ENCODE peak calls at places on chromosomes 7 and 10, in four cellular contexts. K, U, L and C are unnamed samples.
A peak's percentile ranks its signal among the peaks of the same experiment; 100 is the strongest.

GRCh38 chr10:63583909-63584747 is 62.9 kb downstream of the REEP3 start:
- DNase-seq in L (no peak), K (no peak), U (no peak), C (no peak)

GRCh38 chr7:92834661-92835139 is 1.7 kb downstream of the CDK6 start:
- DNase-seq in L (peak; percentile 43), U (peak; percentile 14), K (no peak), C (peak; percentile 6)

GRCh38 chr7:40457776-40458480 is 323.1 kb downstream of the SUGCT start:
- DNase-seq in K (no peak), U (no peak), L (no peak), C (no peak)

GRCh38 chr7:113715981-113716870 is 202.6 kb downstream of the PPP1R3A start:
- DNase-seq in L (no peak), K (no peak), U (peak; percentile 42), C (no peak)

GRCh38 chr7:38229386-38229785 is 44.0 kb downstream of the TARP start:
- DNase-seq in K (no peak), L (no peak), U (no peak), C (peak; percentile 31)

GRCh38 chr7:45992831-45993230 is 71.8 kb upstream of the IGFBP3 start:
- DNase-seq in K (no peak), U (no peak), L (no peak), C (no peak)

GRCh38 chr7:54392935-54393334 is 149.2 kb upstream of the VSTM2A start:
- DNase-seq in L (no peak), K (no peak), U (no peak), C (no peak)

GRCh38 chr10:1183033-1183396 is 126.8 kb downstream of the WDR37 start:
- DNase-seq in K (no peak), L (no peak), U (no peak), C (no peak)

GRCh38 chr10:83164134-83164533 is 975.2 kb upstream of the GHITM start:
- DNase-seq in U (no peak), K (no peak), L (no peak), C (no peak)

GRCh38 chr10:61902448-61903183 is 1.1 kb downstream of the ARID5B start:
- DNase-seq in L (peak; percentile 78), U (peak; percentile 56), K (peak; percentile 89), C (peak; percentile 50)

GRCh38 chr10:79289801-79290200 is 57.5 kb upstream of the PPIF start:
- DNase-seq in L (no peak), K (no peak), U (no peak), C (no peak)

GRCh38 chr10:79287973-79288715 is 59.1 kb upstream of the PPIF start:
- DNase-seq in U (no peak), K (no peak), L (no peak), C (no peak)

GRCh38 chr10:79285315-79286185 is 61.7 kb upstream of the PPIF start:
- DNase-seq in U (no peak), K (no peak), L (no peak), C (no peak)

GRCh38 chr10:79284158-79284871 is 63.0 kb upstream of the PPIF start:
- DNase-seq in K (no peak), L (no peak), U (no peak), C (no peak)

DNA sequence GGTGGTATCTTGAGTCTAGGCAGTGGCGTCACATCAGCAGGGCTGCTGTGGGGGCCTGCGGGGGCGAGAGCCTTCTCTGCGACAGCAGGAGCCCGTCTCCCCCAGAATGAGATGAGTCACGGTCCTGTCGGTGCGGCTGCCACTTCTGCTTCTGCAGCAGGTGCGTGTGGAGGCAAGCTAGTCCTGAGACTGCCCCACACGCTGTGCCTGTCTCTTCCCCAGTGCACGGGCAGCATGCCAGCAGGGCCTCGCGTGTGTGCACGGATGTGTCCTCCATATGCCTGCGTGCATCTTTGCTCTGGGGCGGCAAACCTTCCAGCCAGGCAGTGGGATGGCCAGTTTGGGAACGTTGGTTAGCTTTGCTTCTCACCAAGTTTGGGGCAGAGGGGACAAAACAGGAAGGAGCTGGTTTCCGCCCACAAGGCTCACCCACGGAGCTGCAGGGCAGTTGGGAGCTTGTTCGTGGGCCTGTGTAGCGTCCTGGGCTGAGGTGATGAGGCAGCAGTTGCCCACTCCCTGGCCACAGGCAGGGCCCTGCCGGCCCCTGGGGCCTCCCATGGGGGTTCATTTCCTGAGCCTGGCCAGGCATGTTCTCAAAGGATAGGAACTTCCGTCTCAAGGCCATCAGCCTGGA is 60.8 kb upstream of the PPIF start:
- DNase-seq in L (no peak), K (no peak), U (peak; percentile 57), C (no peak)
- H3K4me3 ChIP-seq in L (no peak overlapping the region), K (no peak overlapping the region), U (no peak overlapping the region), C (no peak overlapping the region)

GRCh38 chr10:48801026-48801425 is 116.4 kb downstream of the WDFY4 start:
- DNase-seq in L (peak; percentile 2), U (no peak), K (peak; percentile 6), C (no peak)

GRCh38 chr10:48796846-48797245 is 112.2 kb downstream of the WDFY4 start:
- DNase-seq in L (no peak), U (no peak), K (peak; percentile 52), C (no peak)

GRCh38 chr10:48798486-48799254 is 114.0 kb downstream of the WDFY4 start:
- DNase-seq in K (peak; percentile 58), U (no peak), L (peak; percentile 10), C (peak; percentile 67)

GRCh38 chr10:48802611-48803046 is 118.0 kb downstream of the WDFY4 start:
- DNase-seq in K (peak; percentile 44), U (no peak), L (no peak), C (no peak)

GRCh38 chr10:48800283-48800675 is 115.6 kb downstream of the WDFY4 start:
- DNase-seq in K (peak; percentile 67), U (no peak), L (no peak), C (no peak)
- H3K36me3 ChIP-seq in K (no peaks in the 10 kb centered on the region), U (no peaks in the 10 kb centered on the region), L (no peaks in the 10 kb centered on the region), C (no peaks in the 10 kb centered on the region)

GRCh38 chr10:103555712-103556111 is 62.2 kb downstream of the NEURL1 start:
- DNase-seq in L (no peak), U (no peak), K (no peak), C (no peak)
- H3K4me3 ChIP-seq in L (no peak overlapping the region), U (peak overlapping the region; percentile 56), K (peak overlapping the region; percentile 46), C (no peak overlapping the region)

DNA sequence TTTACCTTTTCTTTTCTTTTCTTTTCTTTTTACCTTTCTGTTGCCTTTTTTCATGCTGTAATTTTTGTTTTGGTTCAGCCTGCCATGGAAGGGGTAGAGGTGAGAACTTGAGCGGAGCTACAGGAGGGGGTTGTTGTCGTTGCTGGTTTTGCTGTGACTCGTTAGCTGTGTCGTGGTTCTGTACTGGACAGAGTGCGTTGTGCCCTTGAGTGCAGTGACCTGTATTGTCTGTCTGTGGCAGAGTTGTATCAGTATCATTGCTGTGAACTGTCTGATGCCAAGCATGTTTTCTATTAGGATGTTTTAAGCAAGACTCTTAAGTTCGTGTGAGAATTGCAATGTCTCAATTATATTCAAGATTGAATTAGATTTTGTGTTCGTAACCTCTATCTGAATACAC is 67.5 kb downstream of the TRRAP start:
- DNase-seq in U (no peak), L (no peak), K (no peak), C (no peak)
- H3K36me3 ChIP-seq in U (peaks cover 95% of the 10 kb centered on the region), L (peaks cover 78% of the 10 kb centered on the region), K (no peaks in the 10 kb centered on the region), C (peaks cover 6% of the 10 kb centered on the region)

GRCh38 chr10:30359373-30360206 is 10.5 kb upstream of the MTPAP start:
- DNase-seq in K (no peak), U (peak; percentile 34), L (peak; percentile 73), C (peak; percentile 45)
- H3K4me3 ChIP-seq in K (no peak overlapping the region), U (no peak overlapping the region), L (no peak overlapping the region), C (no peak overlapping the region)

GRCh38 chr10:101782811-101783735 is at the start of gene NPM3:
- DNase-seq in U (peak; percentile 85), L (peak; percentile 95), K (no peak), C (peak; percentile 88)

GRCh38 chr10:101783736-101784118 is 481 bp upstream of the NPM3 start:
- DNase-seq in U (no peak), K (no peak), L (no peak), C (no peak)

GRCh38 chr10:101784558-101784957 is 1.3 kb upstream of the NPM3 start:
- DNase-seq in K (no peak), U (no peak), L (no peak), C (no peak)

GRCh38 chr10:101781984-101782810 is 1.0 kb downstream of the NPM3 start:
- DNase-seq in U (no peak), K (no peak), L (no peak), C (no peak)

GRCh38 chr10:101785801-101786200 is 2.6 kb upstream of the NPM3 start:
- DNase-seq in U (no peak), L (no peak), K (no peak), C (no peak)
- H3K36me3 ChIP-seq in U (peaks cover 72% of the 10 kb centered on the region), L (peaks cover 65% of the 10 kb centered on the region), K (no peaks in the 10 kb centered on the region), C (peaks cover 58% of the 10 kb centered on the region)

DNA sequence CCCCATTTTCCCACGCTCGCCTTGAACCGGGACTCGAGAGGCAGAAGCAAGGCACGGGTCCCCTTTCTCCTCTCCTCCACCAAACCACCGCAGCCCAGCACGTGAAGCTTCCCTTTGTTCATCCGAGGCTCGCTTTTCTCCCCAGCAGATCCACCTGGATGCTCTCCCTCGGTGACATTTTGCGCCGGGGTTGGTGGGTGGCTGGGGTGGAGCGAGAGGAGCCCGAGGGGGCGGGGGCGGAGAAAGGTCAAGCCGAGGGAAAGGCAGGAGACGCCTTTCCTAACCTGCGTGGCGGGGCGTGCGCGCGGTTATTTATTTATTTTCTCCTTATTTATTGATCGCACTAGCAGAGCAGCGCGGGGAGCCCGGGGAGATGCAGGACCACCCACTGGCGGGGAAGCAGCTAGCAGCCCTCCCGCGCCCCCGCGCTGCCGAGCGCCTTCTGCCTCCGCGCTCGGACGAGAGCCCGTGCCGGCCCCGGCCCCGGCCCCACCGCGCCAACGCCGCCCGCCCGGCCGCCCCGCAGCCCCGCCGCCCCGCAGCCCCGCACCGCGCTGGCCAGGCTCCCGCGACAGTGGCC is at the start of gene KCND2:
- DNase-seq in U (no peak), K (no peak), L (peak; percentile 21), C (peak; percentile 10)
- H3K4me3 ChIP-seq in U (peak within 1 kb of the TSS; percentile 53), K (peak within 1 kb of the TSS; percentile 65), L (peak within 1 kb of the TSS; percentile 93), C (peak within 1 kb of the TSS; percentile 46)

DNA sequence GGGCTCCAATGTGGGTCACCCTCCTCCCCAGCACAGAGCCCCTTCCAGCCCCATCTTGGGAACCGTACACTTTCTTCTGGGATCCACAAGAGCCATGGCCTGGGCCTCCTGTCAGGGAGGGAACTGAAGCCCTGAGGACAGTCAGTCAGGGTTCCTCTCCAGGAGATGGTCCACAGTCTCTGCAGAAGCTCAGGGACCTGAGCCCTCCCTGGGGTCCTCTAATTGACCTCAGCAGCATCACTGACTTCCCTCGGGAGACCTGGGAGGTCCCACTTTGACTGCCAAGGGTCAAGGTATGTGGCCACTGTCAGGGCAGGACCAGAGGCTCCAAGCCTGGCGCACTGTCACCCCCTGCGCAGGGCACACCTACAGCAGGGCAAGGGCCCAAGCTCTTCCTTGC is 32.3 kb downstream of the NOD1 start:
- DNase-seq in L (no peak), K (no peak), U (no peak), C (no peak)
- H3K36me3 ChIP-seq in L (peaks cover 35% of the 10 kb centered on the region), K (no peaks in the 10 kb centered on the region), U (peaks cover 60% of the 10 kb centered on the region), C (peaks cover 3% of the 10 kb centered on the region)

GRCh38 chr10:101385866-101386658 is 32.1 kb downstream of the BTRC start:
- DNase-seq in K (no peak), L (peak; percentile 11), U (no peak), C (no peak)
- H3K4me3 ChIP-seq in K (no peak overlapping the region), L (no peak overlapping the region), U (no peak overlapping the region), C (no peak overlapping the region)

DNA sequence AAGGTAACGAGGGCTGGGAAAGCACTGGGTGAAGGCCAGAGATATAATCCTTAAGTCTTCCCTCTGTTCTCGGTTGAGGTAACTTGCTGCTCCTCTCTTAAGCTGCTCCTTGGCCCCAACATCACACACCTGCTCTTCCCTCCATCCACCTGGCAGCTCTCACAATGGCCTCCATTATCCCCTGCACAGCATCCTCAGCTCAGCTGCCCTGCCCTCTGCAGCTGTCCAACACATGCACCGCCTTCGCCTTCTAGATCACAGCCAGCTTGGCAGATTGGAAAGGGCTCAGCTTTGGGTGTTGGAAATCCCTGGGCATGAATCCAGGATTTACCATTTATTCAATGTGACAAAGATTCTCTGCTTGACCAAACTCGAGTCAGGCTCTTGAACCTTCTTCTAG is 20.5 kb downstream of the RGR start:
- DNase-seq in U (no peak), L (no peak), K (no peak), C (no peak)
- H3K36me3 ChIP-seq in U (no peaks in the 10 kb centered on the region), L (no peaks in the 10 kb centered on the region), K (no peaks in the 10 kb centered on the region), C (no peaks in the 10 kb centered on the region)